ENCODE peak calls at places on chromosomes 1 and 21, in seven cellular contexts. One of them, this sample, is unnamed.

GRCh38 chr1:116126281-116126680 is 15.1 kb downstream of the MAB21L3 start:
- DNase-seq in RWPE1: no peak
- DNase-seq in dorsolateral prefrontal cortex: no peak
- DNase-seq in adrenal gland: no peak
- DNase-seq in thyroid gland: no peak
- DNase-seq in neural progenitor cell: no peak
- DNase-seq in SJSA1: no peak
- DNase-seq in this sample: no peak

GRCh38 chr1:206833741-206834140 is 31.7 kb upstream of the IL20 start:
- DNase-seq in RWPE1: no peak
- DNase-seq in dorsolateral prefrontal cortex: no peak
- DNase-seq in adrenal gland: no peak
- DNase-seq in thyroid gland: peak; percentile 83
- DNase-seq in neural progenitor cell: no peak
- DNase-seq in SJSA1: no peak
- DNase-seq in this sample: no peak

GRCh38 chr1:218027152-218027551 is 257.9 kb upstream of the RRP15 start:
- DNase-seq in RWPE1: no peak
- DNase-seq in dorsolateral prefrontal cortex: no peak
- DNase-seq in adrenal gland: no peak
- DNase-seq in thyroid gland: no peak
- DNase-seq in neural progenitor cell: no peak
- DNase-seq in SJSA1: no peak
- DNase-seq in this sample: no peak

GRCh38 chr1:231423648-231424047 is 1.6 kb upstream of the EGLN1 start:
- DNase-seq in RWPE1: peak; percentile 15
- DNase-seq in dorsolateral prefrontal cortex: no peak
- DNase-seq in adrenal gland: no peak
- DNase-seq in thyroid gland: no peak
- DNase-seq in neural progenitor cell: no peak
- DNase-seq in SJSA1: peak; percentile 13
- DNase-seq in this sample: no peak

GRCh38 chr1:162466797-162467196 is 30.8 kb upstream of the UHMK1 start:
- DNase-seq in RWPE1: no peak
- DNase-seq in dorsolateral prefrontal cortex: no peak
- DNase-seq in adrenal gland: no peak
- DNase-seq in thyroid gland: peak; percentile 51
- DNase-seq in neural progenitor cell: no peak
- DNase-seq in SJSA1: no peak
- DNase-seq in this sample: no peak

GRCh38 chr1:227356582-227357228 is 38.4 kb upstream of the CDC42BPA start:
- DNase-seq in RWPE1: peak; percentile 75
- DNase-seq in dorsolateral prefrontal cortex: no peak
- DNase-seq in adrenal gland: no peak
- DNase-seq in thyroid gland: no peak
- DNase-seq in neural progenitor cell: no peak
- DNase-seq in SJSA1: no peak
- DNase-seq in this sample: no peak

GRCh38 chr21:44761011-44761729 is 40.5 kb downstream of the UBE2G2 start:
- DNase-seq in RWPE1: no peak
- DNase-seq in dorsolateral prefrontal cortex: no peak
- DNase-seq in adrenal gland: no peak
- DNase-seq in thyroid gland: peak; percentile 22
- DNase-seq in neural progenitor cell: peak; percentile 53
- DNase-seq in SJSA1: no peak
- DNase-seq in this sample: no peak

GRCh38 chr1:202972046-202972445 is 5.0 kb upstream of the CYB5R1 start:
- DNase-seq in RWPE1: no peak
- DNase-seq in dorsolateral prefrontal cortex: no peak
- DNase-seq in adrenal gland: no peak
- DNase-seq in thyroid gland: no peak
- DNase-seq in neural progenitor cell: no peak
- DNase-seq in SJSA1: no peak
- DNase-seq in this sample: no peak

GRCh38 chr1:67731322-67731721 is 46.3 kb downstream of the GADD45A start:
- DNase-seq in RWPE1: no peak
- DNase-seq in dorsolateral prefrontal cortex: no peak
- DNase-seq in adrenal gland: no peak
- DNase-seq in thyroid gland: no peak
- DNase-seq in neural progenitor cell: no peak
- DNase-seq in SJSA1: no peak
- DNase-seq in this sample: no peak

GRCh38 chr1:180254496-180254819 is 24.4 kb downstream of the LHX4 start:
- DNase-seq in RWPE1: no peak
- DNase-seq in dorsolateral prefrontal cortex: no peak
- DNase-seq in adrenal gland: no peak
- DNase-seq in thyroid gland: no peak
- DNase-seq in neural progenitor cell: no peak
- DNase-seq in SJSA1: no peak
- DNase-seq in this sample: no peak

GRCh38 chr1:64757213-64757612 is 12.3 kb downstream of the RAVER2 start:
- DNase-seq in RWPE1: no peak
- DNase-seq in dorsolateral prefrontal cortex: no peak
- DNase-seq in adrenal gland: peak; percentile 45
- DNase-seq in thyroid gland: no peak
- DNase-seq in neural progenitor cell: no peak
- DNase-seq in SJSA1: no peak
- DNase-seq in this sample: no peak

GRCh38 chr1:170307426-170307825 is 161.7 kb downstream of the NTMT2 start:
- DNase-seq in RWPE1: no peak
- DNase-seq in dorsolateral prefrontal cortex: no peak
- DNase-seq in adrenal gland: no peak
- DNase-seq in thyroid gland: no peak
- DNase-seq in neural progenitor cell: no peak
- DNase-seq in SJSA1: no peak
- DNase-seq in this sample: no peak

GRCh38 chr21:44535963-44536362 is 4.0 kb downstream of the KRTAP10-1 start:
- DNase-seq in RWPE1: no peak
- DNase-seq in dorsolateral prefrontal cortex: peak; percentile 5
- DNase-seq in adrenal gland: no peak
- DNase-seq in thyroid gland: no peak
- DNase-seq in neural progenitor cell: no peak
- DNase-seq in SJSA1: no peak
- DNase-seq in this sample: no peak

GRCh38 chr1:114270255-114271117 is 116.8 kb upstream of the SYT6 start:
- DNase-seq in RWPE1: no peak
- DNase-seq in dorsolateral prefrontal cortex: no peak
- DNase-seq in adrenal gland: peak; percentile 12
- DNase-seq in thyroid gland: no peak
- DNase-seq in neural progenitor cell: no peak
- DNase-seq in SJSA1: no peak
- DNase-seq in this sample: no peak

GRCh38 chr1:29437946-29438345 is 201.6 kb downstream of the PTPRU start:
- DNase-seq in RWPE1: no peak
- DNase-seq in dorsolateral prefrontal cortex: no peak
- DNase-seq in adrenal gland: no peak
- DNase-seq in thyroid gland: no peak
- DNase-seq in neural progenitor cell: peak; percentile 41
- DNase-seq in SJSA1: no peak
- DNase-seq in this sample: no peak

GRCh38 chr1:55050283-55050682 is 10.9 kb downstream of the PCSK9 start:
- DNase-seq in RWPE1: no peak
- DNase-seq in dorsolateral prefrontal cortex: peak; percentile 60
- DNase-seq in adrenal gland: peak; percentile 69
- DNase-seq in thyroid gland: no peak
- DNase-seq in neural progenitor cell: no peak
- DNase-seq in SJSA1: no peak
- DNase-seq in this sample: no peak

GRCh38 chr21:41676198-41676597 is 90.7 kb downstream of the RIPK4 start:
- DNase-seq in RWPE1: no peak
- DNase-seq in dorsolateral prefrontal cortex: no peak
- DNase-seq in adrenal gland: no peak
- DNase-seq in thyroid gland: no peak
- DNase-seq in neural progenitor cell: no peak
- DNase-seq in SJSA1: no peak
- DNase-seq in this sample: no peak

GRCh38 chr21:28818663-28819278 is 173.9 kb downstream of the LTN1 start:
- DNase-seq in RWPE1: no peak
- DNase-seq in dorsolateral prefrontal cortex: no peak
- DNase-seq in adrenal gland: no peak
- DNase-seq in thyroid gland: no peak
- DNase-seq in neural progenitor cell: no peak
- DNase-seq in SJSA1: no peak
- DNase-seq in this sample: no peak

GRCh38 chr1:20154306-20154831 is 15.2 kb downstream of the PLA2G2F start:
- DNase-seq in RWPE1: no peak
- DNase-seq in dorsolateral prefrontal cortex: no peak
- DNase-seq in adrenal gland: no peak
- DNase-seq in thyroid gland: no peak
- DNase-seq in neural progenitor cell: no peak
- DNase-seq in SJSA1: no peak
- DNase-seq in this sample: no peak

GRCh38 chr1:36309397-36309796 is 3.2 kb downstream of the SH3D21 start:
- DNase-seq in RWPE1: no peak
- DNase-seq in dorsolateral prefrontal cortex: no peak
- DNase-seq in adrenal gland: no peak
- DNase-seq in thyroid gland: no peak
- DNase-seq in neural progenitor cell: no peak
- DNase-seq in SJSA1: no peak
- DNase-seq in this sample: no peak

GRCh38 chr21:35827004-35827403 is 233.3 kb downstream of the SETD4 start:
- DNase-seq in RWPE1: no peak
- DNase-seq in dorsolateral prefrontal cortex: no peak
- DNase-seq in adrenal gland: no peak
- DNase-seq in thyroid gland: no peak
- DNase-seq in neural progenitor cell: no peak
- DNase-seq in SJSA1: no peak
- DNase-seq in this sample: no peak

GRCh38 chr1:53138991-53139884 is 3.2 kb downstream of the SLC1A7 start:
- DNase-seq in RWPE1: no peak
- DNase-seq in dorsolateral prefrontal cortex: no peak
- DNase-seq in adrenal gland: no peak
- DNase-seq in thyroid gland: no peak
- DNase-seq in neural progenitor cell: no peak
- DNase-seq in SJSA1: no peak
- DNase-seq in this sample: no peak

GRCh38 chr1:248857749-248858095 is 1.2 kb downstream of the ZNF692 start:
- DNase-seq in RWPE1: no peak
- DNase-seq in dorsolateral prefrontal cortex: no peak
- DNase-seq in adrenal gland: no peak
- DNase-seq in thyroid gland: no peak
- DNase-seq in neural progenitor cell: no peak
- DNase-seq in SJSA1: no peak
- DNase-seq in this sample: no peak

GRCh38 chr1:107750364-107750959 is 214.5 kb downstream of the VAV3 start:
- DNase-seq in RWPE1: peak; percentile 50
- DNase-seq in dorsolateral prefrontal cortex: peak; percentile 66
- DNase-seq in adrenal gland: peak; percentile 41
- DNase-seq in thyroid gland: peak; percentile 56
- DNase-seq in neural progenitor cell: peak; percentile 82
- DNase-seq in SJSA1: peak; percentile 16
- DNase-seq in this sample: peak; percentile 57

GRCh38 chr1:246492611-246493245 is 14.4 kb downstream of the SMYD3 start:
- DNase-seq in RWPE1: peak; percentile 68
- DNase-seq in dorsolateral prefrontal cortex: peak; percentile 69
- DNase-seq in adrenal gland: peak; percentile 71
- DNase-seq in thyroid gland: peak; percentile 72
- DNase-seq in neural progenitor cell: peak; percentile 81
- DNase-seq in SJSA1: peak; percentile 65
- DNase-seq in this sample: peak; percentile 60

GRCh38 chr21:45366476-45366875 is 38.5 kb upstream of the COL18A1 start:
- DNase-seq in RWPE1: no peak
- DNase-seq in dorsolateral prefrontal cortex: no peak
- DNase-seq in adrenal gland: no peak
- DNase-seq in thyroid gland: no peak
- DNase-seq in neural progenitor cell: no peak
- DNase-seq in SJSA1: no peak
- DNase-seq in this sample: no peak

GRCh38 chr1:188499690-188500089 is 1670.9 kb downstream of the PLA2G4A start:
- DNase-seq in RWPE1: no peak
- DNase-seq in dorsolateral prefrontal cortex: no peak
- DNase-seq in adrenal gland: no peak
- DNase-seq in thyroid gland: no peak
- DNase-seq in neural progenitor cell: peak; percentile 36
- DNase-seq in SJSA1: no peak
- DNase-seq in this sample: peak; percentile 2

GRCh38 chr1:66270122-66270812 is 263.7 kb upstream of the SGIP1 start:
- DNase-seq in RWPE1: no peak
- DNase-seq in dorsolateral prefrontal cortex: no peak
- DNase-seq in adrenal gland: peak; percentile 28
- DNase-seq in thyroid gland: no peak
- DNase-seq in neural progenitor cell: no peak
- DNase-seq in SJSA1: no peak
- DNase-seq in this sample: no peak

GRCh38 chr1:52264530-52265115 is 101.4 kb downstream of the CC2D1B start:
- DNase-seq in RWPE1: no peak
- DNase-seq in dorsolateral prefrontal cortex: no peak
- DNase-seq in adrenal gland: no peak
- DNase-seq in thyroid gland: no peak
- DNase-seq in neural progenitor cell: no peak
- DNase-seq in SJSA1: no peak
- DNase-seq in this sample: no peak

GRCh38 chr1:2415801-2416208 is 3.4 kb upstream of the PEX10 start:
- DNase-seq in RWPE1: no peak
- DNase-seq in dorsolateral prefrontal cortex: no peak
- DNase-seq in adrenal gland: no peak
- DNase-seq in thyroid gland: peak; percentile 46
- DNase-seq in neural progenitor cell: no peak
- DNase-seq in SJSA1: no peak
- DNase-seq in this sample: no peak
- H3K27ac ChIP-seq in RWPE1: no peak overlapping the region
- H3K27ac ChIP-seq in dorsolateral prefrontal cortex: no peak overlapping the region
- H3K27ac ChIP-seq in adrenal gland: no peak overlapping the region
- H3K27ac ChIP-seq in thyroid gland: no peak overlapping the region
- H3K27ac ChIP-seq in neural progenitor cell: no peak overlapping the region
- H3K27ac ChIP-seq in SJSA1: no peak overlapping the region
- H3K27ac ChIP-seq in this sample: no peak overlapping the region

DNA sequence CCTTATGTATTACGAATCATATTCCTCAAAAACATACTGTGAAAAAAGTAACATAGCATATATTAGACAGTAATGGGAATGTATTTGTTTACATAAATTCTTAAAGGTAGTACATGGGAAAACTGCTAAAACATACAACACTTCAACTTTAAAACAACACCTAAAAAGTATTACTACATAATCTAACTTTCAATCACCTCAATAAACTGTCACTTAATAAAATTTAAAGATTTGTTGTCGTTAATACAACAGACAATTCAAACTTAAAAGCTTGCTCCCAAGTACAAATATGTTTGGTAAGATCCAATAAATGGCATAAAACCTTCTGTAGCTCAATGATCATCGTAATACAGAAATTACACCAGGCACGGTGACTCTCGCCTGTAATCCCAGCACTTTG is 3.7 kb downstream of the ARID4B start:
- DNase-seq in RWPE1: no peak
- DNase-seq in dorsolateral prefrontal cortex: no peak
- DNase-seq in adrenal gland: no peak
- DNase-seq in thyroid gland: no peak
- DNase-seq in neural progenitor cell: no peak
- DNase-seq in SJSA1: no peak
- DNase-seq in this sample: no peak
- H3K27ac ChIP-seq in RWPE1: no peak overlapping the region
- H3K27ac ChIP-seq in dorsolateral prefrontal cortex: no peak overlapping the region
- H3K27ac ChIP-seq in adrenal gland: no peak overlapping the region
- H3K27ac ChIP-seq in thyroid gland: no peak overlapping the region
- H3K27ac ChIP-seq in neural progenitor cell: no peak overlapping the region
- H3K27ac ChIP-seq in SJSA1: no peak overlapping the region
- H3K27ac ChIP-seq in this sample: no peak overlapping the region

GRCh38 chr21:37593740-37594471 is 227.3 kb downstream of the DYRK1A start:
- DNase-seq in RWPE1: no peak
- DNase-seq in dorsolateral prefrontal cortex: no peak
- DNase-seq in adrenal gland: no peak
- DNase-seq in thyroid gland: peak; percentile 6
- DNase-seq in neural progenitor cell: peak; percentile 37
- DNase-seq in SJSA1: no peak
- DNase-seq in this sample: no peak
- H3K27ac ChIP-seq in RWPE1: no peak overlapping the region
- H3K27ac ChIP-seq in dorsolateral prefrontal cortex: no peak overlapping the region
- H3K27ac ChIP-seq in adrenal gland: no peak overlapping the region
- H3K27ac ChIP-seq in thyroid gland: no peak overlapping the region
- H3K27ac ChIP-seq in neural progenitor cell: peak overlapping the region; percentile 0
- H3K27ac ChIP-seq in SJSA1: no peak overlapping the region
- H3K27ac ChIP-seq in this sample: no peak overlapping the region

GRCh38 chr1:204566583-204566955 is 50.4 kb downstream of the MDM4 start:
- DNase-seq in RWPE1: no peak
- DNase-seq in dorsolateral prefrontal cortex: no peak
- DNase-seq in adrenal gland: no peak
- DNase-seq in thyroid gland: no peak
- DNase-seq in neural progenitor cell: no peak
- DNase-seq in SJSA1: no peak
- DNase-seq in this sample: no peak
- H3K27ac ChIP-seq in RWPE1: no peak overlapping the region
- H3K27ac ChIP-seq in dorsolateral prefrontal cortex: no peak overlapping the region
- H3K27ac ChIP-seq in adrenal gland: no peak overlapping the region
- H3K27ac ChIP-seq in thyroid gland: peak overlapping the region; percentile 79
- H3K27ac ChIP-seq in neural progenitor cell: no peak overlapping the region
- H3K27ac ChIP-seq in SJSA1: no peak overlapping the region
- H3K27ac ChIP-seq in this sample: no peak overlapping the region